ENCODE peak calls at places on chromosomes 7 and 10, in nine cellular contexts. P, K, G, E, D, I, H, R and U are unnamed samples.

GRCh38 chr10:13371879-13372470 is 23.9 kb upstream of the SEPHS1 start:
- DNase-seq in D (peak), G (peak), R (peak), P (peak), K (peak), I (peak), E (peak), H (peak), U (peak)

GRCh38 chr7:41579961-41580935 is 122.6 kb downstream of the INHBA start:
- DNase-seq in K (no peak), I (no peak), H (no peak), D (peak), E (no peak), G (peak), R (no peak), P (peak), U (no peak)

GRCh38 chr7:105808703-105809590 is 67.5 kb downstream of the ATXN7L1 start:
- DNase-seq in I (no peak), H (peak), G (peak), E (no peak), K (peak), P (peak), R (no peak), D (peak), U (peak)

GRCh38 chr7:27194641-27195379 is 5.1 kb downstream of the HOXA13 start:
- DNase-seq in D (no peak), G (no peak), K (no peak), P (no peak), H (peak), R (no peak), E (no peak), I (no peak), U (no peak)

GRCh38 chr7:114533151-114533550 is 118.5 kb downstream of the FOXP2 start:
- DNase-seq in G (no peak), E (no peak), I (no peak), R (no peak), P (no peak), D (no peak), H (no peak), K (no peak), U (no peak)

GRCh38 chr7:123494193-123494796 is 40.1 kb downstream of the IQUB start:
- DNase-seq in G (peak), E (no peak), D (peak), H (peak), K (peak), I (peak), R (peak), P (peak), U (no peak)

GRCh38 chr7:124022551-124022950 is 10.3 kb downstream of the TMEM229A start:
- DNase-seq in K (no peak), P (peak), H (no peak), R (no peak), G (no peak), I (no peak), D (no peak), E (no peak), U (no peak)

GRCh38 chr7:123746055-123746454 is 2.7 kb downstream of the WASL start:
- DNase-seq in H (no peak), P (no peak), K (no peak), R (no peak), I (no peak), G (no peak), E (no peak), D (no peak), U (no peak)

GRCh38 chr7:3710531-3710930 is 409.5 kb downstream of the SDK1 start:
- DNase-seq in P (no peak), H (no peak), K (no peak), R (no peak), E (no peak), D (no peak), I (no peak), G (no peak), U (no peak)

GRCh38 chr7:119197872-119198527 is 973.5 kb downstream of the ANKRD7 start:
- DNase-seq in I (peak), P (peak), R (no peak), H (peak), G (peak), D (peak), E (peak), K (peak), U (no peak)

GRCh38 chr7:110522751-110523200 is 568.2 kb upstream of the LRRN3 start:
- DNase-seq in I (peak), K (peak), P (peak), R (no peak), D (no peak), E (no peak), G (no peak), H (peak), U (no peak)

GRCh38 chr7:152313879-152314604 is 121.8 kb downstream of the KMT2C start:
- DNase-seq in R (peak), P (peak), I (peak), D (peak), G (peak), K (peak), E (peak), H (no peak), U (no peak)

GRCh38 chr10:104090597-104090996 is 4.9 kb upstream of the COL17A1 start:
- DNase-seq in G (no peak), P (peak), D (peak), R (no peak), H (no peak), I (no peak), E (no peak), K (no peak), U (no peak)

GRCh38 chr7:13633857-13634256 is 355.6 kb downstream of the ETV1 start:
- DNase-seq in P (peak), D (peak), H (no peak), K (no peak), G (no peak), R (no peak), E (no peak), I (no peak), U (no peak)

GRCh38 chr7:88545663-88546062 is 213.8 kb upstream of the ZNF804B start:
- DNase-seq in P (peak), D (no peak), I (no peak), H (no peak), E (no peak), G (no peak), R (no peak), K (no peak), U (no peak)

GRCh38 chr7:42805601-42806000 is 106.3 kb downstream of the C7orf25 start:
- DNase-seq in E (no peak), G (no peak), P (peak), R (no peak), I (no peak), H (no peak), D (no peak), K (no peak), U (no peak)

GRCh38 chr7:99953649-99954048 is 22.2 kb downstream of the AZGP1 start:
- DNase-seq in P (peak), D (peak), K (no peak), E (peak), H (no peak), R (no peak), G (peak), I (no peak), U (no peak)

GRCh38 chr7:63789378-63790176 is 209.1 kb upstream of the ZNF722 start:
- DNase-seq in D (no peak), I (peak), P (no peak), G (no peak), E (no peak), H (peak), R (no peak), K (no peak), U (no peak)

GRCh38 chr10:70714961-70715360 is 42.7 kb downstream of the ADAMTS14 start:
- DNase-seq in I (no peak), G (no peak), E (no peak), D (no peak), K (no peak), R (no peak), P (no peak), H (no peak), U (no peak)

GRCh38 chr7:155122831-155123230 is 52.7 kb downstream of the HTR5A start:
- DNase-seq in P (no peak), I (no peak), K (no peak), R (no peak), G (no peak), E (no peak), D (no peak), H (no peak), U (no peak)

DNA sequence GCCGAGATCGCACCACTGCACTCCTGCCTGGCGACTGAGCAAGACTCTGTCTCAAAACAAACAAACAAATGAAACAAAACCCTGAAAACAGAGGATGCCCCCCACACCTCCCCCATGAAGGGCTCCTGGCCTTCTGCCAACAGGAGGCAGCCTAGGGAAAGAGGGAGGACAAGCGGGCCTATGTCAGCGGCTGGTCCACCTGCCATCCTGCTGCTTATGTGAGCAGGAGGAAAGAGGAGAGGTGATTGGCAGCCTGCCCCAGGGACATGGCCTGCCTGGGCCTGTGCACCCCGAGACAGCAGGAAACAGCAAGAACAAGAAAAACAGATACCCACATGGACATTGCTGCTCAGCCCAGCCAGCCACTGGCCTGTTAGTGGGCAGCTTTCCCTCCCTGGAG is 9.1 kb upstream of the ZNF316 start:
- DNase-seq in R (no peak), G (no peak), I (no peak), H (no peak), P (peak), E (no peak), D (no peak), K (peak), U (no peak)
- TF ChIP-seq CTCF in R (no peak), G (no peak), I (no peak), H (no peak), P (no peak), E (no peak), D (no peak), K (no peak), U (no peak)

GRCh38 chr10:131899116-131899690 is 1.6 kb upstream of the PPP2R2D start:
- DNase-seq in E (no peak), I (no peak), R (no peak), D (no peak), H (no peak), K (no peak), P (no peak), G (no peak), U (no peak)

GRCh38 chr10:131898713-131899112 is 2.1 kb upstream of the PPP2R2D start:
- DNase-seq in E (no peak), P (no peak), K (no peak), G (no peak), R (no peak), D (no peak), I (no peak), H (no peak), U (no peak)

GRCh38 chr10:131901181-131901829 is 497 bp downstream of the PPP2R2D start:
- DNase-seq in R (peak), G (peak), H (peak), P (peak), D (peak), K (no peak), E (no peak), I (peak), U (peak)

GRCh38 chr10:131900350-131901152 is at the start of gene PPP2R2D:
- DNase-seq in E (peak), D (peak), I (peak), P (peak), K (peak), G (peak), R (peak), H (peak), U (peak)

DNA sequence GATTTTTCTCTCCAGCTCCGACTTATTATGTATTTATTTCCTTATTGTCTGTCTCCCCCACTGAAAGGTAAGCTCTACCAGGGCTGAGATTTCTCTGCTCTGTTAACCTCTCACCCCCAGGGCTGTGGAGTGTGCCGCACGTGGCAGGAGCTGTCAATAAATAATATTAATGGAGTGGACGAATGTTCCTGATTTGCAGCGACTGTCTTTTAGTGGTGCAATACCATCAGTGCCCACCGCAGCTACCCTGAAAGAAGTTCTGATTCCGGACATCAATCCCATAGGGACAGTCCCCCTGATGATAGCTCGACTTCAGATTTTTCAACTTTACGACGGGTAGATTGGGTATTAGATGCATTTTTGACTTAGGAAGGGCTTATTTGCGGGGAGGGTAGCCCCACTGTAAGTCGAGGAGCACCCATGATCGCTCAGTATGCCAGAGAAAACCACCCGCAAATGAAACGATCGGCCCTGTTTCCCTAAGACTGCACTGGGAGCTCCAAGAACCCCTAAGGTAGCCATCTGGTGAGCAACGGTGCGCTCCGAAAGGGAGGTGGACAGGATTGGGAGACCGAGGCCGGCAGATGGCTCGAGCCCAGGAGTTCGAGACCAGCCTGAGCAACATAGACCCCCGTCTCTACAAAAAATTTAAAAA is 986 bp upstream of the PPP2R2D start:
- DNase-seq in E (no peak), P (no peak), H (no peak), I (peak), K (no peak), D (no peak), R (peak), G (no peak), U (no peak)
- TF ChIP-seq CTCF in E (no peak), P (no peak), H (no peak), I (peak), K (no peak), D (no peak), R (no peak), G (no peak), U (no peak)

DNA sequence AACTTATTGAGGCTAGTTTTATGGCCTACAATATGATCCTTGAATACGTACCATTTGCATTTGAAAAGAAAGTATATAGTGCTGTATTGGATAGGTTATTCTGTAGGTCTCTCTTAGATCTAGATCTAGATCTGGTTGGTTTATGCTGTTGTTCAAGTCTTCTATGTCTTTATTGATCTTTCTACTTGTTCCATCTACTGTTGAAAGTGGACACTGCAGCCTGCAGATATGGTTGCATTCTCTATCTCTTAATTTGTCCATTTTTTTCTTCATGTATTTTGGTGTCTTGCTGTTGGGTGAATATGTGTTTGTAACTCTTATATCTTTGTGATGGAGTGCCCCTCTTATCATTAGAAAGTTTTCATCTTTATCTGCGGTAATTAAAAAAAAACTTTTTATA is 139.4 kb upstream of the PCDH15 start:
- DNase-seq in K (no peak), E (no peak), D (no peak), H (no peak), G (no peak), R (no peak), P (no peak), I (no peak), U (no peak)
- TF ChIP-seq CTCF in K (no peak), E (no peak), D (no peak), H (no peak), G (no peak), R (no peak), P (no peak), I (no peak), U (no peak)

GRCh38 chr7:72183835-72184234 is 228.3 kb downstream of the CALN1 start:
- DNase-seq in E (no peak), D (no peak), I (peak), H (no peak), P (no peak), K (no peak), R (no peak), G (no peak), U (no peak)
- TF ChIP-seq CTCF in E (no peak), D (no peak), I (peak), H (no peak), P (no peak), K (no peak), R (peak), G (no peak), U (no peak)

DNA sequence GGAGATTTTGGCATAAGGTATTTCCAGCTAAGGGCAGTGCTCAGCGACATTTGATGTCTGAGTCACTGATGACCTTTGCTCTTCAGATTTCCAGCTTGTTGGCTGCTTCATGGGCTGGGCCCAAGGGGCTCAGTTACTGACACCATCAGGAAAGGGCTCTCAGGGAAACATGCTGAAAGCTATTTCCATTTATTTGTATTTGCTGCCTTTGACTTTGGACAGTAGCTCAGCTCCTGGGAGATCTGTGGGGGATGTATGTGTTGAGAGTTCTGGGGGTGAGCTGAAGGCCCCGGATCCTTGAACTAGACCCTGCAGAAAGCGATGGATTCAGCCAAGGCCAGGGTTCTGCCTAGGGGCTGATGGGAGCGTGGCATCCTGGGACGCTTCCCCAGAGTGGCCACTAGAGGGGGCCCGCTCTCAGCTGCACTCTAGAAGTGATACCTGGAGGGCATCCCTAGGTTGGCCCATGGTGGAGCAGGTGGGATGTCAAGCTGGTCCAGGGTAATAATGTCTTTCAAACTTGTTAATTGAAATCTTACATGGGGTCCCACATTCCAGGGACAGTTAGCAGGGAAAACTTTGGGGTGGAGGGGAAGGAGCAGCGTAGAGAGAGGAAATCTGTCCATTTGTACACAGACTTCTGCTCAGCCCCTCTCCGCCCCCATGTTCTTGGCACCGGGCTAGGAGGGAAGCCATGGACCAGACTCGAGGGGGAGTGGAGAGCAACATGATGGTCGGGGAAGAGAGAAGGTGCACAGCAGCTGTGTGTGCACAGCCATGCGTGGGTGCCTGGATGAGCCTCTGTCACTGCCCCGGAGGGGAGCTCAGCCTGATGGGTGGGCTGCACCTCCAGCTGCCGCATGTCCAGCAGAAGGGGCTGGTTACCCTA is 3.0 kb upstream of the BTBD16 start:
- DNase-seq in R (no peak), P (peak), D (peak), G (no peak), H (peak), K (peak), I (peak), E (no peak), U (peak)
- TF ChIP-seq CTCF in R (peak), P (peak), D (peak), G (peak), H (peak), K (peak), I (peak), E (no peak), U (peak)